ENCODE peak calls at places on chromosomes 16 and 17, in four cellular contexts. B is SJCRH30, K is head of caudate nucleus, G is bronchial epithelial cell. H is an unnamed sample.
A peak's percentile ranks its signal among the peaks of the same experiment; 100 is the strongest.

GRCh38 chr16:69595127-69596036 is 29.6 kb downstream of the NFAT5 start:
- DNase-seq in B (no peak), K (no peak), G (peak; percentile 80), H (no peak)

GRCh38 chr17:53472586-53472985 is 350.1 kb upstream of the KIF2B start:
- DNase-seq in K (no peak), G (peak; percentile 22), B (no peak), H (no peak)

GRCh38 chr16:797120-797420 is 3.5 kb downstream of the GNG13 start:
- DNase-seq in G (no peak), B (peak; percentile 29), K (no peak), H (no peak)

GRCh38 chr17:43880420-43880991 is 26.8 kb downstream of the MPP2 start:
- DNase-seq in B (peak; percentile 98), K (peak; percentile 20), G (peak; percentile 20), H (peak; percentile 45)

GRCh38 chr17:323721-324139 is 28.9 kb downstream of the RPH3AL start:
- DNase-seq in K (no peak), B (no peak), G (no peak), H (no peak)

GRCh38 chr16:85761866-85762265 is 11.0 kb upstream of the C16orf74 start:
- DNase-seq in G (no peak), K (no peak), B (no peak), H (no peak)

GRCh38 chr16:72068930-72069329 is 5.9 kb downstream of the HPR start:
- DNase-seq in G (peak; percentile 71), B (no peak), K (no peak), H (no peak)

GRCh38 chr16:4693956-4694663 is 748 bp downstream of the NUDT16L1 start:
- DNase-seq in K (peak; percentile 44), B (peak; percentile 45), G (no peak), H (no peak)

GRCh38 chr17:40499551-40500189 is 1.8 kb downstream of the TNS4 start:
- DNase-seq in G (peak; percentile 47), B (peak; percentile 79), K (peak; percentile 33), H (peak; percentile 90)

GRCh38 chr16:471353-472198 is 46.1 kb downstream of the RAB11FIP3 start:
- DNase-seq in G (peak; percentile 53), K (peak; percentile 95), B (no peak), H (peak; percentile 85)

GRCh38 chr17:65409381-65409780 is 152.1 kb downstream of the AXIN2 start:
- DNase-seq in K (no peak), B (no peak), G (no peak), H (no peak)

GRCh38 chr17:74435775-74436359 is 4.0 kb downstream of the GPRC5C start:
- DNase-seq in K (no peak), G (no peak), B (no peak), H (no peak)

GRCh38 chr16:4733747-4734062 is 366 bp downstream of the ANKS3 start:
- DNase-seq in K (no peak), B (no peak), G (no peak), H (no peak)

GRCh38 chr16:75198135-75198600 is 8.8 kb downstream of the CTRB2 start:
- DNase-seq in G (no peak), B (peak; percentile 33), K (no peak), H (no peak)

H was measured in testis.